ENCODE peak calls at places on chromosome 14, in five cellular contexts. L, M, A, U and C are unnamed samples.

GRCh38 chr14:101249676-101250036 is 311.6 kb upstream of the DIO3 start:
- DNase-seq in M (no peak), A (no peak), L (no peak), U (no peak), C (no peak)

GRCh38 chr14:77641534-77642341 is 25.3 kb upstream of the SPTLC2 start:
- DNase-seq in U (peak), A (no peak), M (no peak), L (peak), C (peak)

GRCh38 chr14:81384900-81385299 is 15.2 kb downstream of the STON2 start:
- DNase-seq in U (no peak), A (no peak), L (no peak), M (no peak), C (peak)

GRCh38 chr14:94581127-94581999 is at the start of gene SERPINA5:
- DNase-seq in M (no peak), U (peak), A (no peak), L (no peak), C (peak)

GRCh38 chr14:66514206-66514605 is 6.3 kb downstream of the GPHN start:
- DNase-seq in M (no peak), L (no peak), A (no peak), U (no peak), C (no peak)

GRCh38 chr14:37598085-37598972 is 2.9 kb downstream of the TTC6 start:
- DNase-seq in A (no peak), L (no peak), M (no peak), U (no peak), C (no peak)

GRCh38 chr14:34700622-34701130 is 13.7 kb downstream of the CFL2 start:
- DNase-seq in L (no peak), U (no peak), M (no peak), A (no peak), C (no peak)

GRCh38 chr14:53956427-53957201 is at the start of gene BMP4:
- DNase-seq in A (no peak), U (peak), M (no peak), L (no peak), C (peak)

GRCh38 chr14:52269100-52269499 is 1.6 kb downstream of the PTGDR start:
- DNase-seq in L (no peak), M (no peak), A (no peak), U (no peak), C (no peak)

GRCh38 chr14:31829256-31829923 is 247.7 kb upstream of the ARHGAP5 start:
- DNase-seq in L (no peak), M (no peak), A (no peak), U (no peak), C (peak)

GRCh38 chr14:68027276-68027675 is 207.7 kb downstream of the RAD51B start:
- DNase-seq in L (no peak), U (no peak), M (no peak), A (no peak), C (no peak)

GRCh38 chr14:89504602-89505320 is 87.7 kb upstream of the FOXN3 start:
- DNase-seq in L (no peak), M (no peak), U (peak), A (no peak), C (peak)

GRCh38 chr14:100287202-100287997 is 18.8 kb downstream of the SLC25A29 start:
- DNase-seq in A (no peak), M (no peak), U (no peak), L (no peak), C (no peak)

GRCh38 chr14:101125719-101126375 is 222.3 kb upstream of the RTL1 start:
- DNase-seq in U (no peak), M (no peak), A (no peak), L (no peak), C (no peak)

GRCh38 chr14:104556256-104557021 is 23.1 kb upstream of the C14orf180 start:
- DNase-seq in M (no peak), A (no peak), U (peak), L (no peak), C (no peak)

GRCh38 chr14:94379291-94380224 is 8.8 kb downstream of the SERPINA1 start:
- DNase-seq in L (no peak), A (no peak), U (no peak), M (no peak), C (no peak)

GRCh38 chr14:102029956-102030355 is 56.9 kb downstream of the HSP90AA1 start:
- DNase-seq in M (no peak), A (no peak), L (no peak), U (no peak), C (no peak)

GRCh38 chr14:102789349-102789748 is 12.1 kb downstream of the TRAF3 start:
- DNase-seq in L (no peak), U (no peak), A (no peak), M (no peak), C (no peak)

GRCh38 chr14:92014014-92014413 is 25.8 kb downstream of the TRIP11 start:
- DNase-seq in U (no peak), A (no peak), M (no peak), L (no peak), C (no peak)

GRCh38 chr14:42854061-42854460 is 1247.4 kb downstream of the LRFN5 start:
- DNase-seq in U (no peak), M (no peak), A (no peak), L (no peak), C (no peak)

GRCh38 chr14:34325493-34325892 is 136.5 kb downstream of the SPTSSA start:
- DNase-seq in U (no peak), L (no peak), A (no peak), M (no peak), C (no peak)